ENCODE peak calls at places on chromosomes 16 and 17, in five cellular contexts. Z is K562, E is HepG2, U is H1, F is GM12878. Y is an unnamed sample.

GRCh38 chr16:27918755-27919154 is 144.8 kb downstream of the GSG1L start:
- DNase-seq in Z (no peak), E (no peak), U (no peak), F (no peak), Y (no peak)

GRCh38 chr17:27367121-27367981 is 73.4 kb downstream of the WSB1 start:
- DNase-seq in Z (no peak), E (no peak), U (no peak), F (no peak), Y (no peak)

GRCh38 chr17:31561469-31562412 is 170.3 kb downstream of the RAB11FIP4 start:
- DNase-seq in Z (no peak), E (no peak), U (no peak), F (no peak), Y (no peak)

GRCh38 chr17:12545877-12546513 is 119.7 kb upstream of the MYOCD start:
- DNase-seq in Z (peak; percentile 15), E (peak; percentile 41), U (peak; percentile 61), F (no peak), Y (peak; percentile 45)

GRCh38 chr17:4607261-4607731 is 23.0 kb downstream of the SMTNL2 start:
- DNase-seq in Z (no peak), E (no peak), U (no peak), F (no peak), Y (no peak)

GRCh38 chr17:29972277-29972676 is 30.8 kb downstream of the EFCAB5 start:
- DNase-seq in Z (no peak), E (no peak), U (no peak), F (no peak), Y (no peak)

GRCh38 chr17:17710728-17711541 is 29.7 kb downstream of the RAI1 start:
- DNase-seq in Z (peak; percentile 31), E (peak; percentile 94), U (peak; percentile 74), F (no peak), Y (peak; percentile 52)

GRCh38 chr16:53666816-53667415 is 36.7 kb downstream of the RPGRIP1L start:
- DNase-seq in Z (no peak), E (peak; percentile 17), U (no peak), F (no peak), Y (no peak)

GRCh38 chr16:21183995-21184394 is 25.5 kb downstream of the LDAF1 start:
- DNase-seq in Z (no peak), E (no peak), U (no peak), F (no peak), Y (no peak)

GRCh38 chr17:46031440-46031839 is 32.4 kb downstream of the STH start:
- DNase-seq in Z (no peak), E (no peak), U (no peak), F (no peak), Y (no peak)

GRCh38 chr17:18191071-18191667 is 7.5 kb downstream of the ALKBH5 start:
- DNase-seq in Z (no peak), E (peak; percentile 74), U (no peak), F (no peak), Y (no peak)

GRCh38 chr17:77957215-77957868 is 1.2 kb upstream of the TNRC6C start:
- DNase-seq in Z (no peak), E (no peak), U (no peak), F (peak; percentile 12), Y (no peak)

GRCh38 chr17:50117202-50118040 is 12.5 kb downstream of the SAMD14 start:
- DNase-seq in Z (peak; percentile 84), E (peak; percentile 51), U (peak; percentile 83), F (no peak), Y (no peak)

GRCh38 chr17:59330314-59330942 is 1.0 kb upstream of the YPEL2 start:
- DNase-seq in Z (peak; percentile 29), E (peak; percentile 88), U (no peak), F (no peak), Y (no peak)

GRCh38 chr17:50354776-50355175 is 8.8 kb downstream of the XYLT2 start:
- DNase-seq in Z (no peak), E (no peak), U (no peak), F (no peak), Y (no peak)

GRCh38 chr17:66341462-66341861 is 39.0 kb downstream of the PRKCA start:
- DNase-seq in Z (no peak), E (peak; percentile 71), U (no peak), F (no peak), Y (no peak)

GRCh38 chr16:1057252-1057932 is 15.2 kb upstream of the SSTR5 start:
- DNase-seq in Z (peak; percentile 68), E (no peak), U (peak; percentile 95), F (no peak), Y (peak; percentile 87)

GRCh38 chr16:16042076-16042475 is 92.7 kb downstream of the ABCC1 start:
- DNase-seq in Z (no peak), E (no peak), U (no peak), F (no peak), Y (peak; percentile 71)

GRCh38 chr17:45703348-45703747 is 80.8 kb upstream of the CRHR1 start:
- DNase-seq in Z (no peak), E (no peak), U (no peak), F (no peak), Y (no peak)

GRCh38 chr17:48330386-48330785 is 99.6 kb downstream of the SKAP1 start:
- DNase-seq in Z (no peak), E (no peak), U (no peak), F (no peak), Y (no peak)

GRCh38 chr17:79975498-79976134 is 60.1 kb downstream of the TBC1D16 start:
- DNase-seq in Z (no peak), E (no peak), U (no peak), F (no peak), Y (no peak)

GRCh38 chr16:22670551-22670970 is 143.4 kb upstream of the HS3ST2 start:
- DNase-seq in Z (peak; percentile 99), E (peak; percentile 50), U (peak; percentile 86), F (no peak), Y (peak; percentile 64)

GRCh38 chr16:66369055-66369592 is 2.6 kb downstream of the CDH5 start:
- DNase-seq in Z (no peak), E (no peak), U (no peak), F (no peak), Y (no peak)

GRCh38 chr17:28493467-28493866 is 12.7 kb upstream of the FOXN1 start:
- DNase-seq in Z (no peak), E (no peak), U (no peak), F (no peak), Y (no peak)

GRCh38 chr16:19672378-19672777 is 45.6 kb downstream of the KNOP1 start:
- DNase-seq in Z (no peak), E (no peak), U (no peak), F (no peak), Y (no peak)

GRCh38 chr17:29124135-29124930 is 55.9 kb downstream of the MYO18A start:
- DNase-seq in Z (peak; percentile 68), E (peak; percentile 71), U (peak; percentile 57), F (no peak), Y (peak; percentile 80)

GRCh38 chr16:48531011-48531962 is 78.7 kb downstream of the N4BP1 start:
- DNase-seq in Z (no peak), E (no peak), U (no peak), F (no peak), Y (peak; percentile 87)

GRCh38 chr17:62064791-62065563 is at the start of gene MED13:
- DNase-seq in Z (peak; percentile 72), E (peak; percentile 32), U (peak; percentile 65), F (no peak), Y (peak; percentile 91)

GRCh38 chr17:22507823-22508222 is 815.5 kb downstream of the KCNJ18 start:
- DNase-seq in Z (no peak), E (peak; percentile 15), U (no peak), F (no peak), Y (no peak)

GRCh38 chr17:82234211-82235055 is 5.6 kb downstream of the SLC16A3 start:
- DNase-seq in Z (no peak), E (no peak), U (no peak), F (no peak), Y (no peak)

DNA sequence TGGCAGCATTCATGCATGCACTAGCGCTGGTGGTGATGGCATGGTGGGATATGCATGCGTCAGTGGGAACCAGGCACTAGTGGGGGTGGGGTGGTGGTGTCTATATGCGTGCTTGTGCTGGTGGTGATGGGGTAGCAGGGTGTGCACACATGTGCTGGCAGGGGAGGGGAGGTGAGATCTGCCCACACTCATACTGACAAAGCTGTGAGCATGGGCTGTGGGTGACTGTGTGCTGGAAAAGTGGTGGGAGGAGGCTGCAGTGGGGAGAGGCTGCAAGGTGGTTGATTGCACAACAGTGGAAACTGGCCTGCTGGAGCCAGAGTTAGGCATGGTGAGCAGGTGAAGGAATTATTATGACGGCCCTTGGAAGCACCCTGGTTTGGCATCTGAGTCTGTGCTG is 31.3 kb upstream of the TEKT1 start:
- DNase-seq in Z (no peak), E (no peak), U (no peak), F (no peak), Y (no peak)
- TF ChIP-seq RFX5 in Z (no peak), E (no peak), U (no peak), F (no peak), Y (no peak)

GRCh38 chr16:89923640-89924297 is 627 bp downstream of the TUBB3 start:
- DNase-seq in Z (no peak), E (peak; percentile 56), U (peak; percentile 81), F (no peak), Y (peak; percentile 61)

GRCh38 chr16:89924298-89924924 is 1.3 kb downstream of the TUBB3 start:
- DNase-seq in Z (peak; percentile 49), E (peak; percentile 55), U (peak; percentile 84), F (no peak), Y (peak; percentile 67)

GRCh38 chr16:89921699-89922476 is 1.3 kb upstream of the TUBB3 start:
- DNase-seq in Z (peak; percentile 76), E (peak; percentile 85), U (peak; percentile 69), F (no peak), Y (peak; percentile 84)

GRCh38 chr16:89922477-89922883 is 662 bp upstream of the TUBB3 start:
- DNase-seq in Z (peak; percentile 55), E (peak; percentile 88), U (peak; percentile 70), F (no peak), Y (peak; percentile 75)

GRCh38 chr16:89922884-89923639 is at the start of gene TUBB3:
- DNase-seq in Z (peak; percentile 91), E (peak; percentile 73), U (peak; percentile 93), F (no peak), Y (peak; percentile 97)
- H3K4me1 ChIP-seq in Z (peaks cover 86% of the 10 kb centered on the region), E (peaks cover 52% of the 10 kb centered on the region), U (no peaks in the 10 kb centered on the region), F (peaks cover 5% of the 10 kb centered on the region), Y (peaks cover 43% of the 10 kb centered on the region)

DNA sequence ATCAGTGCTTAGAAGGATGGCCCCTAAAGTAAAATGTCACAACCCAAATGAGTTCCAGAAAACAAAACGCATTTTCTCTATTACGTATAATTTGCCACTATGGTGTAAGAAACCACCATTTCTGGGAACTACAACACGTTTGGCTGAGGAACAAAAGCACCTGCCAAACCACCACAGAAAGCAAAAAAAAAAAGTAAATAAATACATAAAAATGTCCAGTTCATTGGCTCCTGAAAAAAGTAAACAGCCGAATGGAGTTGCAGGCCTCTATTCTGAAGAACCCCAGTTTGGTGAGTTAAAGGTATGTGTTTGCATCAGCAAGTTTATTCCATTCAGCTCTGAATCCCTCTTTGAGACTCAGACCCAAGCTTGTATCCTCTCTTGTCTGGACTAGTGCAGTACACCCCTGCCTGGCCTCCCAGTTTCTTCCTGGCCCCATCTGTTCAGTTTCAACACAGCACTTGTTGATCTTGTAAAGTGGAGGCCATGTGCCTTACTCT is 36.9 kb downstream of the ERN1 start:
- DNase-seq in Z (no peak), E (peak; percentile 17), U (no peak), F (no peak), Y (no peak)
- TF ChIP-seq SIN3A in Z (no peak), E (no peak), U (no peak), F (no peak), Y (no peak)

DNA sequence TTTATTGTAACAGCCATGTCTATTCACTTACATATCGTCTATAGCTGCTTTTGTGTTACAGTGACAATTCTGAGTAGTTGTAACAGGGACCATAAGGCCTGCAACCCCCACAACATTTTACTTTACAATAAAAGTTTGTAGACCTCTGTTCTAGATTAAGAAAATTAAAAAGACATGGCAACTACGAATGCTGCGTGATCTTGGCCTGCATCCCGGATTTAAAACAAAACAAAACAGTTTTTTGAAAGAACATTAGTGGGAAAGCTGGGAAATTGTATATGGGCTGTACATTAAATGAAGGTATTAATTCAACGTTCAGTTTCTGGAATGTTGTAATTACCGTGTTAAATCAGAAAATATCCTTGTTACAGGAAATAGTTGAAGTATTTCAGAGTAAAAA is 64.1 kb downstream of the RMI2 start:
- DNase-seq in Z (no peak), E (no peak), U (no peak), F (no peak), Y (no peak)
- TF ChIP-seq RFX5 in Z (no peak), E (no peak), U (no peak), F (no peak), Y (no peak)

Y was measured in SK-N-SH.